ENCODE peak calls at places on chromosomes 12 and 14, in seven cellular contexts. T is HCT116, D is GM12878, H is K562, Y is endothelial cell of umbilical vein, R is H1, L is GM23338. U is an unnamed sample.

GRCh38 chr14:22264759-22265158 is 324.3 kb downstream of the DAD1 start:
- DNase-seq in T (no peak), D (no peak), H (no peak), Y (no peak), R (no peak), L (no peak), U (no peak)

GRCh38 chr14:22112004-22112403 is 438.4 kb upstream of the OR4E1 start:
- DNase-seq in T (no peak), D (no peak), H (peak; percentile 17), Y (peak; percentile 25), R (peak; percentile 76), L (peak; percentile 63), U (no peak)

GRCh38 chr14:22547948-22548750 is 40.9 kb downstream of the DAD1 start:
- DNase-seq in T (no peak), D (no peak), H (no peak), Y (no peak), R (no peak), L (no peak), U (no peak)

GRCh38 chr12:75764091-75764490 is 252.7 kb upstream of the KRR1 start:
- DNase-seq in T (no peak), D (no peak), H (no peak), Y (no peak), R (no peak), L (no peak), U (no peak)

GRCh38 chr12:132512197-132513069 is 22.5 kb downstream of the FBRSL1 start:
- DNase-seq in T (no peak), D (no peak), H (no peak), Y (no peak), R (no peak), L (no peak), U (no peak)

GRCh38 chr14:92325835-92326234 is 2.9 kb downstream of the SLC24A4 start:
- DNase-seq in T (no peak), D (no peak), H (no peak), Y (no peak), R (no peak), L (no peak), U (no peak)

GRCh38 chr12:64392221-64392620 is 1.7 kb upstream of the C12orf56 start:
- DNase-seq in T (no peak), D (no peak), H (peak; percentile 35), Y (peak; percentile 59), R (no peak), L (peak; percentile 79), U (no peak)

GRCh38 chr12:131218291-131219172 is 264.8 kb downstream of the ADGRD1 start:
- DNase-seq in T (no peak), D (no peak), H (peak; percentile 40), Y (no peak), R (peak; percentile 63), L (peak; percentile 61), U (no peak)

GRCh38 chr14:66351310-66351709 is 134.9 kb upstream of the CCDC196 start:
- DNase-seq in T (no peak), D (no peak), H (no peak), Y (no peak), R (no peak), L (no peak), U (no peak)

GRCh38 chr12:13173012-13173441 is 23.5 kb upstream of the EMP1 start:
- DNase-seq in T (no peak), D (no peak), H (no peak), Y (no peak), R (no peak), L (no peak), U (no peak)

GRCh38 chr12:55629058-55629841 is 7.4 kb upstream of the OR10P1 start:
- DNase-seq in T (no peak), D (no peak), H (no peak), Y (no peak), R (no peak), L (no peak), U (no peak)

GRCh38 chr12:94140556-94140955 is 7.8 kb upstream of the PLXNC1 start:
- DNase-seq in T (peak; percentile 19), D (no peak), H (peak; percentile 35), Y (no peak), R (peak; percentile 71), L (peak; percentile 79), U (no peak)

GRCh38 chr14:86243158-86243557 is 713.2 kb downstream of the FLRT2 start:
- DNase-seq in T (no peak), D (no peak), H (no peak), Y (no peak), R (no peak), L (no peak), U (no peak)

GRCh38 chr14:97196336-97196735 is 399.2 kb downstream of the VRK1 start:
- DNase-seq in T (no peak), D (no peak), H (no peak), Y (no peak), R (no peak), L (no peak), U (no peak)

GRCh38 chr14:74628418-74628817 is 16.4 kb upstream of the LTBP2 start:
- DNase-seq in T (no peak), D (no peak), H (no peak), Y (no peak), R (no peak), L (no peak), U (no peak)

GRCh38 chr12:94146166-94146565 is 2.2 kb upstream of the PLXNC1 start:
- DNase-seq in T (no peak), D (no peak), H (no peak), Y (no peak), R (no peak), L (no peak), U (no peak)

DNA sequence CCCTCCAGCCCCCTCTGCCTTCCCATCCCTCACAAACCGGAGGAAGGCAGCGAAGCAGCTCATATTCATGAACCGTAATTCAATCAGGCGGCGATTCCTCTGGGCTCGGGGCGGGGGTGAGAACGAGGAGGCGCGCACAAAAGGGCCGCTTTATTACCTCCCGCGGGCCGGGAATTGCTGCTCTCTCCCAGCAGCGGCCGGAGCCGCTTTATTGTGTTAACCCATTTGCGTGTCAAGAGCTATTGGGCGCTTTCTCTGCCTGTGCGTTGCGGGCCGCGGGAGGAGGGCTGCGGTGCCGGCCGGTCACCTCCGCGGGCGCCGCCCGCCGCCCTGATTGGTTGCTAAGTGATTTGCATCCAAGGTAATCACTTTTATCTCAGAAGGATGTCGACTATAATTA is 4.8 kb downstream of the FAM222A start:
- DNase-seq in T (no peak), D (no peak), H (no peak), Y (no peak), R (peak; percentile 68), L (peak; percentile 90), U (no peak)
- TF ChIP-seq EZH2 in T (no peak), D (no peak), H (no peak), Y (peak; percentile 85), R (no peak), L (no peak), U (no peak)

DNA sequence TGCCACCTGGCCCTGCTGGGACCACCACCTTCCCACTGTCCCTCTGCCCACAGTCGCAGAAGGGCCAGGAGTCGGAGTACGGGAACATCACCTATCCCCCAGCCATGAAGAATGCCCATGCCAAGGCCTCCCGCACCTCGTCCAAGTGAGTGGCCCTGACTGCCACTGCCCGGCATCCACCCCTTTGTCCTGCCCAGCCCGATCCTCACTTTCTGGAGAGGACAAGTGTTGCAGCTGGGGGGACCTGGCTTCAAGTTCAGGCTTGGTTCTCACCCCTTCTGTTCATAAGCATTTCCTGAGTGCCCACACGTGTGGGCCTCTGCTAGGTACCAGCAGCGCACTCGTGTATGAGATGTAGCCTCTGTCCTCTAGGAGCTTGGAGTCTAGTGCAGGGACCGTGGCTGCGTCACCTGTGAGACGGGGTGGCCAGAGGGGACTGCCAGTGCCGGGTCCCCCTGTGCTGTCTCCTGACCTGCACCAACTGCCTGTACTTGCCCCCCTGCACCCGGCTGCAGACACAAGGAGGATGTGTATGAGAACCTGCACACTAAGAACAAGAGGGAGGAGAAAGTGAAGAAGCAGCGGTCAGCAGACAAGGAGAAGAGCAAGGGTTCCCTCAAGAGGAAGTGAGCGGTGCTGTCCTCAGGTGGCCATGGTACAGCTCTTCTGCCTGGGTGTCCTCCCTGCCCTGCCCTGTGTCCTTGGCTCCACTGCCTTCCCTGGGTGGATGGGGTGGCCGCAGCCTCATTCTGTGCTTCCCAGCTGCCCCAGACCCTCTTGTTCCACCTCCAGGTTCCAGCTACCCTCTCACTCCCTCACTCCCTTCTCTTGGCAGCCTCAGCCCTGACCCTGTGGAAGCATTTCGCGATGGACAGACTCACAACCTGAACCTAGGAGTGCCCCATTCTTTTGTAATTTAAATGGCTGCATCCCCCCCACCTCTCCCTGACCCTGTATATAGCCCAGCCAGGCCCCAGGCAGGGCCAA is 9.4 kb downstream of the PTPN6 start:
- DNase-seq in T (no peak), D (no peak), H (no peak), Y (no peak), R (no peak), L (no peak), U (no peak)
- TF ChIP-seq POLR2AphosphoS5 in T (no peak), D (peak; percentile 32), H (no peak), Y (no peak), R (no peak), L (no peak), U (no peak)

GRCh38 chr12:49340095-49340870 is 3.3 kb upstream of the C1QL4 start:
- DNase-seq in T (no peak), D (no peak), H (no peak), Y (no peak), R (no peak), L (no peak), U (no peak)

GRCh38 chr12:49340971-49341776 is 4.2 kb upstream of the C1QL4 start:
- DNase-seq in T (no peak), D (no peak), H (no peak), Y (no peak), R (no peak), L (peak; percentile 40), U (no peak)

GRCh38 chr12:49342914-49343731 is 3.6 kb upstream of the DNAJC22 start:
- DNase-seq in T (no peak), D (no peak), H (peak; percentile 27), Y (no peak), R (no peak), L (peak; percentile 46), U (no peak)

GRCh38 chr12:49341777-49342065 is 4.7 kb upstream of the C1QL4 start:
- DNase-seq in T (no peak), D (no peak), H (no peak), Y (no peak), R (peak; percentile 84), L (no peak), U (no peak)

DNA sequence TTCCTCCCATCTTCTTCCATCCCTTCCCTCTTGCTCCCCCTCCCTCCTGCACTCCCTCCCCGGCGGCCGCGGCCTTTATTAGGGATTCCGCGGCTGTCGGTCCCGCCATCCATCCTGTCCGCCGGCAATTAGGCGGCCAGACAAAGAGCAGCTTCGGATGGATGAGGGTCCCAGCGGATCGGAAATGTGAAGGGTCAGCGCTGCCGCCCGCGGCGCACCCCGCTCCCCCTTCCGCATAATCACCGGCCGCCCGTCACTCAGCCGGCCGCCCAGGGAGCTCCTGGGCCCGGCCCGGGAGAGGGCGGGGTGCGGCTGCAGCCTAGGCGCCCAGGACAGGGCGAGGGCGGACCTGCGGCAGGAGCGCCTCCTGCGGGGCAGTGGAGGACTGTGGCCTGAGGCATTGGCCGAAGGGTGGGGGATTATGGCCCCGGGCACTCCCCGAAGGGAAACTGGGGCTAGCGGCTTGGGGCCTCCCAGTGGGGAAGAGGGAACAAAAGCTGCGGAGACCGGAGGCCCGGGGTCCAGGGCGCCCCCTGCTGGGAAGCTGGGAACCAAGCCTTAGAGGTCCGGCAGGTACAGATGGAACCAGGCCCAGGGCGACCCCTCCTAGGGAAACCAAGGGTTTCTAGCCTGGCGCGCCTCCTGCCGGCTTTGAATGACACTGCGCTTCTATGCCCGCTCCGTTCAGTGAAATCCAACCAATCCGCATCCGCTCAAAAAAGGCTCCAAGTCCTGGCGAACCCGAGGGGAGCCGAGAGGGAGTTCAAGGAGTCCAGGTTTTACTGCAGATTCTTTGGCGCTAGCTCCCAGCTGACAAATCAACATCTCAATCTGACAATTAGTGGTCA is 4.4 kb upstream of the DNAJC22 start:
- DNase-seq in T (peak; percentile 79), D (no peak), H (peak; percentile 94), Y (peak; percentile 76), R (peak; percentile 99), L (peak; percentile 98), U (no peak)
- TF ChIP-seq EZH2 in T (no peak), D (no peak), H (no peak), Y (peak; percentile 89), R (peak; percentile 6), L (peak; percentile 52), U (no peak)

GRCh38 chr12:54032627-54033100 is at the start of gene HOXC5:
- DNase-seq in T (peak; percentile 54), D (no peak), H (peak; percentile 83), Y (peak; percentile 37), R (peak; percentile 93), L (peak; percentile 94), U (peak; percentile 81)
- TF ChIP-seq POLR2AphosphoS5 in T (no peak), D (no peak), H (no peak), Y (no peak), R (no peak), L (no peak), U (no peak)